ENCODE peak calls at places on chromosomes 3 and 15, in seven cellular contexts. B is HCT116, W is hepatocyte, D is neural progenitor cell, S is GM23248, A is GM23338, F is MM.1S. M is an unnamed sample.

GRCh38 chr15:50353251-50353998 is 1.6 kb downstream of the GABPB1 start:
- DNase-seq in F (peak), B (no peak), A (no peak), S (peak), W (peak), D (no peak), M (peak)

GRCh38 chr15:43932907-43933306 is 106.1 kb downstream of the WDR76 start:
- DNase-seq in W (no peak), F (no peak), D (no peak), A (no peak), B (no peak), S (peak), M (no peak)

GRCh38 chr15:87038404-87038803 is 958.7 kb downstream of the AGBL1 start:
- DNase-seq in B (no peak), F (no peak), D (peak), S (no peak), A (peak), W (no peak), M (no peak)

GRCh38 chr15:29278436-29279099 is 8.9 kb upstream of the NSMCE3 start:
- DNase-seq in F (no peak), A (no peak), D (no peak), B (peak), W (peak), S (peak), M (peak)

GRCh38 chr3:12944849-12945248 is 103.5 kb upstream of the RPL32 start:
- DNase-seq in S (no peak), D (peak), F (no peak), W (no peak), B (no peak), A (peak), M (no peak)

GRCh38 chr3:171811913-171812321 is 1.6 kb upstream of the PLD1 start:
- DNase-seq in W (peak), S (peak), B (no peak), D (no peak), F (no peak), A (no peak), M (peak)

GRCh38 chr3:197811343-197811742 is 20.3 kb downstream of the LRCH3 start:
- DNase-seq in D (no peak), W (no peak), B (no peak), A (no peak), S (peak), F (no peak), M (no peak)

GRCh38 chr3:122745365-122746021 is 48.1 kb downstream of the HSPBAP1 start:
- DNase-seq in F (no peak), W (peak), B (no peak), S (peak), D (no peak), A (no peak), M (peak)

GRCh38 chr15:58622877-58623276 is 126.6 kb downstream of the ADAM10 start:
- DNase-seq in F (no peak), W (no peak), A (no peak), S (no peak), D (no peak), B (no peak), M (no peak)
- TF ChIP-seq EZH2 in F (no peak), W (no peak), A (no peak), S (no peak), D (no peak), B (no peak), M (no peak)

DNA sequence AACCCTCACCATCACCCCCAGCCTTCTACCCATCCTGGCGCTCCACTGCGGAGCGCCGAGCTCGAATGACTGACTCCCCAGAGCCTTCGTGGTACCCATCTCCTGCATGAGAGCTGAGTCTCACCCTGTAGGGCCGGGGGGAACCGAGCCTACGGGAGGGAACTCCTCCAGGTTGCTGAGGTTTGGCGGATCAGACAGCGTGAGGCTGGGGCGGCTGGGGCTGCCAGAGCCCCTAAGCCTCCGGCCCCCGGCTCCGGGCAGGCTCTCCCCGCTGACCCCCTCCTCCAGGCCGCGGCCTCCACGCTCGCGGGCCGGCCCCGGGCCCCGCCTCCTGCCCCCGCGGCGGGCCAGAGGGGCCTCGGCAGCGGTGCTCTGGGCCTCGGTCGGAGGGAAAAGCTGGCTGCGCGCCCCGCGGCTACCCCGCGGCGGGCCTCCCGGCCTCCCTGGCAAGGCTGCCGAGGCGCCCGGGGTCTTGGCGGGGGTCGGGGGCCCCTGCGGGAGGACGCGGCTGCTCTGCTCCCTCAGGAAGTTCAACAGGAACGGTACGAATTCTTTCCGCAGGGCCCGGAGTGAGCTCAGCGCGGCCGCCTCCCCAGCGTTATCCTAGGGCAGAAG is 643 bp downstream of the CDAN1 start:
- DNase-seq in D (peak), B (no peak), F (peak), S (peak), W (peak), A (peak), M (peak)
- TF ChIP-seq EZH2phosphoT487 in D (no peak), B (no peak), F (no peak), S (no peak), W (no peak), A (no peak), M (no peak)

GRCh38 chr3:58027704-58028317 is 19.6 kb downstream of the FLNB start:
- DNase-seq in S (peak), A (peak), W (no peak), B (no peak), F (no peak), D (no peak), M (peak)

GRCh38 chr3:58025824-58026579 is 17.8 kb downstream of the FLNB start:
- DNase-seq in B (no peak), W (peak), A (no peak), D (no peak), S (peak), F (no peak), M (peak)

GRCh38 chr3:58026598-58026997 is 18.4 kb downstream of the FLNB start:
- DNase-seq in S (peak), A (no peak), D (no peak), W (no peak), F (no peak), B (no peak), M (peak)

GRCh38 chr3:58023536-58023935 is 15.3 kb downstream of the FLNB start:
- DNase-seq in F (no peak), S (no peak), W (no peak), A (no peak), B (no peak), D (no peak), M (no peak)

GRCh38 chr3:58025406-58025805 is 17.2 kb downstream of the FLNB start:
- DNase-seq in W (no peak), A (no peak), D (no peak), F (no peak), B (no peak), S (no peak), M (no peak)
- H3K27ac ChIP-seq in W (peak), A (peak), D (no peak), F (no peak), B (no peak), S (peak), M (peak)

DNA sequence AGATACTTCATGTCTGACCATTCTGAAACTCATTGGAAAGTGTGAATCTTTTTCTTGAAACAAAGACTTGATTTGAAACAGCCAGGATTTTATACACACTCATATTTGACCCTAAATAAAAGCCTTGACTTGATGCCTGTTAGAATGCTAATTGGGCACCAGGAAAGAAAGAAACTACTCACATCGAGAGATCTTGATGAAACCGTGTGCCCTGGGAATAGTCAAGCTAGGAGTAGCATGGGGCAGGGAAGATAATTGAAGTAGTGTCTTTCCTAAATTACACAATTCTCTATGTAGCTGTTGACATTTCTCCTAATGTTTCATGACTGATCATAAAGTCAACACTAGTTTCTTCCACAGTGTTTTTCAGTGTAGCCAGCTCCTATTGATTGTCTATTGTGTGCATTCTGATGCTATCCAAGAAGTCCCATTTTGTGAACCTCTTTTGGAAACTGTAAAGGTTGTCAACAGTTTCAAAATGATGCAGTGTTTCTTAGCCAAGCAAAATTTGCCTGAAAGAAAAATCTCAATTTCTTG is 52.6 kb upstream of the OTOL1 start:
- DNase-seq in W (no peak), D (no peak), F (no peak), B (no peak), S (no peak), A (no peak), M (peak)
- TF ChIP-seq EZH2 in W (no peak), D (no peak), F (no peak), B (no peak), S (no peak), A (no peak), M (no peak)